ENCODE peak calls at places on chromosomes 5 and 9, in seven cellular contexts. One of them, this sample, is unnamed.

GRCh38 chr9:134522502-134522848 is 119.1 kb upstream of the COL5A1 start:
- DNase-seq in lower lobe of right lung: no peak
- DNase-seq in esophagus squamous epithelium: no peak
- DNase-seq in Peyer's patch: no peak
- DNase-seq in right atrium auricular region: no peak
- DNase-seq in prostate gland: no peak
- DNase-seq in AG04450: no peak
- DNase-seq in this sample: no peak

GRCh38 chr5:123813251-123813650 is 301.3 kb downstream of the CSNK1G3 start:
- DNase-seq in lower lobe of right lung: no peak
- DNase-seq in esophagus squamous epithelium: no peak
- DNase-seq in Peyer's patch: no peak
- DNase-seq in right atrium auricular region: no peak
- DNase-seq in prostate gland: no peak
- DNase-seq in AG04450: no peak
- DNase-seq in this sample: no peak

GRCh38 chr5:94793113-94793815 is 174.8 kb downstream of the SLF1 start:
- DNase-seq in lower lobe of right lung: no peak
- DNase-seq in esophagus squamous epithelium: no peak
- DNase-seq in Peyer's patch: no peak
- DNase-seq in right atrium auricular region: no peak
- DNase-seq in prostate gland: no peak
- DNase-seq in AG04450: peak
- DNase-seq in this sample: no peak

GRCh38 chr9:33473216-33473615 is 508 bp downstream of the NOL6 start:
- DNase-seq in lower lobe of right lung: no peak
- DNase-seq in esophagus squamous epithelium: no peak
- DNase-seq in Peyer's patch: no peak
- DNase-seq in right atrium auricular region: no peak
- DNase-seq in prostate gland: no peak
- DNase-seq in AG04450: no peak
- DNase-seq in this sample: no peak

GRCh38 chr9:114089206-114089840 is 9.8 kb downstream of the KIF12 start:
- DNase-seq in lower lobe of right lung: no peak
- DNase-seq in esophagus squamous epithelium: no peak
- DNase-seq in Peyer's patch: no peak
- DNase-seq in right atrium auricular region: no peak
- DNase-seq in prostate gland: no peak
- DNase-seq in AG04450: no peak
- DNase-seq in this sample: no peak

GRCh38 chr9:124869466-124869985 is 7.6 kb downstream of the ARPC5L start:
- DNase-seq in lower lobe of right lung: no peak
- DNase-seq in esophagus squamous epithelium: no peak
- DNase-seq in Peyer's patch: peak
- DNase-seq in right atrium auricular region: no peak
- DNase-seq in prostate gland: no peak
- DNase-seq in AG04450: no peak
- DNase-seq in this sample: no peak

GRCh38 chr5:53407373-53407772 is 73.1 kb upstream of the FST start:
- DNase-seq in lower lobe of right lung: no peak
- DNase-seq in esophagus squamous epithelium: no peak
- DNase-seq in Peyer's patch: no peak
- DNase-seq in right atrium auricular region: no peak
- DNase-seq in prostate gland: no peak
- DNase-seq in AG04450: no peak
- DNase-seq in this sample: no peak

GRCh38 chr5:27308151-27308550 is 269.8 kb upstream of the CDH9 start:
- DNase-seq in lower lobe of right lung: no peak
- DNase-seq in esophagus squamous epithelium: no peak
- DNase-seq in Peyer's patch: no peak
- DNase-seq in right atrium auricular region: no peak
- DNase-seq in prostate gland: no peak
- DNase-seq in AG04450: no peak
- DNase-seq in this sample: no peak

GRCh38 chr5:120516799-120517198 is 52.7 kb downstream of the PRR16 start:
- DNase-seq in lower lobe of right lung: no peak
- DNase-seq in esophagus squamous epithelium: no peak
- DNase-seq in Peyer's patch: no peak
- DNase-seq in right atrium auricular region: no peak
- DNase-seq in prostate gland: no peak
- DNase-seq in AG04450: no peak
- DNase-seq in this sample: peak

GRCh38 chr9:34991833-34992375 is 2.4 kb downstream of the DNAJB5 start:
- DNase-seq in lower lobe of right lung: no peak
- DNase-seq in esophagus squamous epithelium: no peak
- DNase-seq in Peyer's patch: no peak
- DNase-seq in right atrium auricular region: no peak
- DNase-seq in prostate gland: no peak
- DNase-seq in AG04450: no peak
- DNase-seq in this sample: no peak

GRCh38 chr5:133121080-133121479 is 69.3 kb downstream of the HSPA4 start:
- DNase-seq in lower lobe of right lung: no peak
- DNase-seq in esophagus squamous epithelium: no peak
- DNase-seq in Peyer's patch: no peak
- DNase-seq in right atrium auricular region: no peak
- DNase-seq in prostate gland: no peak
- DNase-seq in AG04450: no peak
- DNase-seq in this sample: no peak

GRCh38 chr9:108039012-108039411 is 549.4 kb upstream of the KLF4 start:
- DNase-seq in lower lobe of right lung: no peak
- DNase-seq in esophagus squamous epithelium: no peak
- DNase-seq in Peyer's patch: no peak
- DNase-seq in right atrium auricular region: no peak
- DNase-seq in prostate gland: no peak
- DNase-seq in AG04450: no peak
- DNase-seq in this sample: no peak

GRCh38 chr9:29564564-29564963 is 1991.3 kb upstream of the C9orf72 start:
- DNase-seq in lower lobe of right lung: no peak
- DNase-seq in esophagus squamous epithelium: no peak
- DNase-seq in Peyer's patch: no peak
- DNase-seq in right atrium auricular region: no peak
- DNase-seq in prostate gland: no peak
- DNase-seq in AG04450: no peak
- DNase-seq in this sample: peak

GRCh38 chr5:68024426-68024825 is 191.1 kb upstream of the PIK3R1 start:
- DNase-seq in lower lobe of right lung: no peak
- DNase-seq in esophagus squamous epithelium: no peak
- DNase-seq in Peyer's patch: no peak
- DNase-seq in right atrium auricular region: no peak
- DNase-seq in prostate gland: no peak
- DNase-seq in AG04450: no peak
- DNase-seq in this sample: no peak
- H3K27ac ChIP-seq in lower lobe of right lung: no peak
- H3K27ac ChIP-seq in esophagus squamous epithelium: no peak
- H3K27ac ChIP-seq in Peyer's patch: no peak
- H3K27ac ChIP-seq in right atrium auricular region: no peak
- H3K27ac ChIP-seq in prostate gland: no peak
- H3K27ac ChIP-seq in AG04450: no peak
- H3K27ac ChIP-seq in this sample: no peak

GRCh38 chr9:133467101-133467500 is 7.3 kb downstream of the CACFD1 start:
- DNase-seq in lower lobe of right lung: no peak
- DNase-seq in esophagus squamous epithelium: no peak
- DNase-seq in Peyer's patch: no peak
- DNase-seq in right atrium auricular region: no peak
- DNase-seq in prostate gland: no peak
- DNase-seq in AG04450: no peak
- DNase-seq in this sample: no peak
- H3K4me3 ChIP-seq in lower lobe of right lung: no peak
- H3K4me3 ChIP-seq in esophagus squamous epithelium: no peak
- H3K4me3 ChIP-seq in Peyer's patch: no peak
- H3K4me3 ChIP-seq in right atrium auricular region: no peak
- H3K4me3 ChIP-seq in prostate gland: no peak
- H3K4me3 ChIP-seq in AG04450: no peak
- H3K4me3 ChIP-seq in this sample: no peak

DNA sequence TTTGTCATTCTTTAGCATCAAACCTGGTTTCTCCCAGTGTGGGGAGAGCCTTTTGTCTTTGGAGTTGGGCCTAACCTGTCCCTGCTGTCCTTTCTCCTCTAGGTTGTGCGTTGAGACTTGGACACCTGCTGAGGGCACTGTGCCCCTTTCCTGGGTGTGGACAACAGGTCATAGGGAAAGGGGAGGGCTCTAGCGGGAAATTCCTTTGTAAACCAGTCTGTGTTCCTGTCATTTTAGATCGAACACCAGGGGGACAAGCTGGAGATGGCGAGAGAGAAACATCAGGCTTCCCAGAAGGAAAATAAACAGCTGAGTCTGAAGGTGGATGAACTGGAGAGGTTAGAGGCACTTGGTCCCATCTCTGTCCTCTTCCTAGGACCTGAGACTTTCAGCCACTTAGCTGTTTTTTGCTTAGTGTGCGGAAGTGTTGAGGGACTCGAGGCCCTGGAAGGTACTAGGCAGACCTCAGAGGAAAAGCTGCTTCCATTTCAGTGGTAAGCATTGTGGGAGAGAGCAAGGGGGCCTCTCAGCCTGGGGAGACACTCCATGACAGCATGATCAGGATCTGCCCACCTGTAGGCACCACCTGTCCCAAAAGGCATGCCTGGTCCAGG is 8.6 kb upstream of the GLE1 start:
- DNase-seq in lower lobe of right lung: no peak
- DNase-seq in esophagus squamous epithelium: no peak
- DNase-seq in Peyer's patch: no peak
- DNase-seq in right atrium auricular region: no peak
- DNase-seq in prostate gland: no peak
- DNase-seq in AG04450: no peak
- DNase-seq in this sample: no peak
- H3K27ac ChIP-seq in lower lobe of right lung: no peak
- H3K27ac ChIP-seq in esophagus squamous epithelium: peak
- H3K27ac ChIP-seq in Peyer's patch: no peak
- H3K27ac ChIP-seq in right atrium auricular region: no peak
- H3K27ac ChIP-seq in prostate gland: no peak
- H3K27ac ChIP-seq in AG04450: no peak
- H3K27ac ChIP-seq in this sample: no peak

GRCh38 chr9:4126996-4127395 is 172.9 kb downstream of the GLIS3 start:
- DNase-seq in lower lobe of right lung: no peak
- DNase-seq in esophagus squamous epithelium: no peak
- DNase-seq in Peyer's patch: no peak
- DNase-seq in right atrium auricular region: no peak
- DNase-seq in prostate gland: no peak
- DNase-seq in AG04450: no peak
- DNase-seq in this sample: no peak
- H3K4me3 ChIP-seq in lower lobe of right lung: no peak
- H3K4me3 ChIP-seq in esophagus squamous epithelium: no peak
- H3K4me3 ChIP-seq in Peyer's patch: no peak
- H3K4me3 ChIP-seq in right atrium auricular region: no peak
- H3K4me3 ChIP-seq in prostate gland: no peak
- H3K4me3 ChIP-seq in AG04450: no peak
- H3K4me3 ChIP-seq in this sample: no peak

GRCh38 chr9:137188490-137189296 is at the start of the genes ANAPC2 and SSNA1:
- DNase-seq in lower lobe of right lung: peak
- DNase-seq in esophagus squamous epithelium: peak
- DNase-seq in Peyer's patch: peak
- DNase-seq in right atrium auricular region: peak
- DNase-seq in prostate gland: peak
- DNase-seq in AG04450: peak
- DNase-seq in this sample: peak

GRCh38 chr9:137190315-137190853 is 1.9 kb downstream of the SSNA1 start:
- DNase-seq in lower lobe of right lung: no peak
- DNase-seq in esophagus squamous epithelium: no peak
- DNase-seq in Peyer's patch: no peak
- DNase-seq in right atrium auricular region: no peak
- DNase-seq in prostate gland: no peak
- DNase-seq in AG04450: no peak
- DNase-seq in this sample: no peak

GRCh38 chr9:137191245-137191644 is 2.8 kb downstream of the SSNA1 start:
- DNase-seq in lower lobe of right lung: no peak
- DNase-seq in esophagus squamous epithelium: no peak
- DNase-seq in Peyer's patch: no peak
- DNase-seq in right atrium auricular region: no peak
- DNase-seq in prostate gland: no peak
- DNase-seq in AG04450: no peak
- DNase-seq in this sample: no peak

GRCh38 chr9:137188086-137188489 is 272 bp downstream of the ANAPC2 start:
- DNase-seq in lower lobe of right lung: no peak
- DNase-seq in esophagus squamous epithelium: no peak
- DNase-seq in Peyer's patch: no peak
- DNase-seq in right atrium auricular region: no peak
- DNase-seq in prostate gland: no peak
- DNase-seq in AG04450: no peak
- DNase-seq in this sample: no peak

GRCh38 chr9:137189297-137190295 is 1.1 kb downstream of the SSNA1 start:
- DNase-seq in lower lobe of right lung: no peak
- DNase-seq in esophagus squamous epithelium: no peak
- DNase-seq in Peyer's patch: no peak
- DNase-seq in right atrium auricular region: no peak
- DNase-seq in prostate gland: no peak
- DNase-seq in AG04450: no peak
- DNase-seq in this sample: no peak
- H3K27ac ChIP-seq in lower lobe of right lung: peak
- H3K27ac ChIP-seq in esophagus squamous epithelium: peak
- H3K27ac ChIP-seq in Peyer's patch: peak
- H3K27ac ChIP-seq in right atrium auricular region: peak
- H3K27ac ChIP-seq in prostate gland: peak
- H3K27ac ChIP-seq in AG04450: peak
- H3K27ac ChIP-seq in this sample: peak

GRCh38 chr5:172999974-173000373 is 16.4 kb downstream of the ATP6V0E1 start:
- DNase-seq in lower lobe of right lung: no peak
- DNase-seq in esophagus squamous epithelium: no peak
- DNase-seq in Peyer's patch: no peak
- DNase-seq in right atrium auricular region: no peak
- DNase-seq in prostate gland: no peak
- DNase-seq in AG04450: no peak
- DNase-seq in this sample: no peak

GRCh38 chr5:172999351-172999973 is 15.9 kb downstream of the ATP6V0E1 start:
- DNase-seq in lower lobe of right lung: no peak
- DNase-seq in esophagus squamous epithelium: no peak
- DNase-seq in Peyer's patch: no peak
- DNase-seq in right atrium auricular region: no peak
- DNase-seq in prostate gland: no peak
- DNase-seq in AG04450: no peak
- DNase-seq in this sample: no peak

GRCh38 chr5:173004447-173004846 is 20.9 kb downstream of the ATP6V0E1 start:
- DNase-seq in lower lobe of right lung: no peak
- DNase-seq in esophagus squamous epithelium: no peak
- DNase-seq in Peyer's patch: no peak
- DNase-seq in right atrium auricular region: no peak
- DNase-seq in prostate gland: no peak
- DNase-seq in AG04450: no peak
- DNase-seq in this sample: no peak

GRCh38 chr5:173003360-173003759 is 19.8 kb downstream of the ATP6V0E1 start:
- DNase-seq in lower lobe of right lung: no peak
- DNase-seq in esophagus squamous epithelium: no peak
- DNase-seq in Peyer's patch: no peak
- DNase-seq in right atrium auricular region: peak
- DNase-seq in prostate gland: no peak
- DNase-seq in AG04450: no peak
- DNase-seq in this sample: no peak

GRCh38 chr5:173001229-173001841 is 17.8 kb downstream of the ATP6V0E1 start:
- DNase-seq in lower lobe of right lung: no peak
- DNase-seq in esophagus squamous epithelium: no peak
- DNase-seq in Peyer's patch: no peak
- DNase-seq in right atrium auricular region: no peak
- DNase-seq in prostate gland: no peak
- DNase-seq in AG04450: no peak
- DNase-seq in this sample: no peak
- H3K4me3 ChIP-seq in lower lobe of right lung: no peak
- H3K4me3 ChIP-seq in esophagus squamous epithelium: no peak
- H3K4me3 ChIP-seq in Peyer's patch: no peak
- H3K4me3 ChIP-seq in right atrium auricular region: no peak
- H3K4me3 ChIP-seq in prostate gland: no peak
- H3K4me3 ChIP-seq in AG04450: no peak
- H3K4me3 ChIP-seq in this sample: no peak